ENCODE peak calls at places on chromosomes 2 and 18, in five cellular contexts. P is stimulated activated effector memory CD8-positive, alpha-beta T cell treated with anti-CD3 and anti-CD28 coated beads, Interleukin-12 subunit alpha, Interleukin-12 subunit beta, amount 100 ng/mL, for 72 hours; G is A549; A is hippocampal formation; N is T1000. L is an unnamed sample.

GRCh38 chr2:177264209-177264538 is 353 bp downstream of the NFE2L2 start:
- DNase-seq in P (no peak), G (peak), A (no peak), N (peak), L (no peak)

GRCh38 chr2:97871096-97871780 is 124.5 kb downstream of the TMEM131 start:
- DNase-seq in P (no peak), G (peak), A (no peak), N (peak), L (no peak)

GRCh38 chr2:234436482-234436837 is 60.4 kb downstream of the ARL4C start:
- DNase-seq in P (no peak), G (no peak), A (no peak), N (no peak), L (no peak)

GRCh38 chr18:10927290-10927979 is 221.9 kb downstream of the PIEZO2 start:
- DNase-seq in P (no peak), G (no peak), A (no peak), N (no peak), L (no peak)

GRCh38 chr2:54728669-54729120 is 5.2 kb downstream of the EML6 start:
- DNase-seq in P (no peak), G (peak), A (no peak), N (peak), L (no peak)

GRCh38 chr18:35971661-35972196 is 750 bp upstream of the RMP24 start:
- DNase-seq in P (no peak), G (no peak), A (no peak), N (no peak), L (no peak)

GRCh38 chr2:170505631-170506270 is 209.4 kb upstream of the SP5 start:
- DNase-seq in P (no peak), G (no peak), A (peak), N (no peak), L (no peak)

GRCh38 chr2:192247456-192247855 is 52.7 kb upstream of the TMEFF2 start:
- DNase-seq in P (no peak), G (no peak), A (no peak), N (no peak), L (no peak)

L was measured in GM12892.